ENCODE peak calls at places on chromosomes 2 and 18, in eight cellular contexts. U is lung, D is thyroid gland, V is fibroblast of the conjunctiva, J is Calu3, B is endothelial cell, K is MM.1S, Q is cerebellar nuclear complex. C is an unnamed sample.

GRCh38 chr2:138621139-138621538 is 119.6 kb downstream of the SPOPL start:
- DNase-seq in U (no peak), B (no peak), Q (no peak), V (no peak), J (peak), D (no peak), K (no peak), C (peak)

GRCh38 chr2:199186226-199186864 is 271.4 kb downstream of the SATB2 start:
- DNase-seq in J (no peak), K (peak), U (no peak), B (no peak), V (no peak), D (no peak), Q (no peak), C (no peak)

GRCh38 chr2:85578243-85579180 is 1.1 kb downstream of the VAMP8 start:
- DNase-seq in K (no peak), Q (no peak), B (no peak), J (peak), U (peak), D (peak), V (no peak), C (no peak)

GRCh38 chr2:106995560-106995959 is 109.6 kb upstream of the ST6GAL2 start:
- DNase-seq in K (no peak), B (no peak), D (no peak), V (no peak), J (no peak), Q (no peak), U (no peak), C (no peak)

GRCh38 chr18:39611381-39612090 is 2045.9 kb upstream of the CELF4 start:
- DNase-seq in D (no peak), K (no peak), J (no peak), Q (no peak), U (no peak), V (no peak), B (no peak), C (no peak)

GRCh38 chr2:203718087-203718486 is 11.6 kb downstream of the CD28 start:
- DNase-seq in B (no peak), U (no peak), V (no peak), D (no peak), J (no peak), Q (no peak), K (peak), C (no peak)

GRCh38 chr2:42493885-42494433 is at the start of gene KCNG3:
- DNase-seq in Q (no peak), D (peak), U (peak), V (peak), J (peak), K (peak), B (peak), C (peak)

GRCh38 chr18:54388203-54389142 is 30.8 kb downstream of the C18orf54 start:
- DNase-seq in V (peak), J (peak), D (peak), U (no peak), Q (no peak), B (no peak), K (peak), C (no peak)

GRCh38 chr2:85846411-85846810 is 42.4 kb downstream of the ST3GAL5 start:
- DNase-seq in K (no peak), Q (no peak), V (no peak), B (no peak), D (no peak), J (no peak), U (no peak), C (no peak)

GRCh38 chr2:8424997-8425900 is 256.6 kb upstream of the ID2 start:
- DNase-seq in U (no peak), J (no peak), B (no peak), V (no peak), Q (no peak), D (no peak), K (no peak), C (no peak)